ENCODE peak calls at places on chromosomes 12 and 14, in four cellular contexts. One of them, this sample, is unnamed.

GRCh38 chr12:85804663-85805062 is 31.5 kb downstream of the RASSF9 start:
- DNase-seq in A549: no peak
- DNase-seq in endothelial cell of umbilical vein: no peak
- DNase-seq in body of pancreas: no peak
- DNase-seq in this sample: no peak

GRCh38 chr12:47904647-47905312 is at the start of gene VDR:
- DNase-seq in A549: peak; percentile 89
- DNase-seq in body of pancreas: peak; percentile 90
- DNase-seq in endothelial cell of umbilical vein: peak; percentile 61
- DNase-seq in this sample: peak; percentile 82

GRCh38 chr12:92668739-92669138 is 34.0 kb upstream of the PLEKHG7 start:
- DNase-seq in body of pancreas: no peak
- DNase-seq in endothelial cell of umbilical vein: no peak
- DNase-seq in A549: no peak
- DNase-seq in this sample: no peak

GRCh38 chr12:127179199-127179598 is 1087.8 kb upstream of the TMEM132C start:
- DNase-seq in A549: no peak
- DNase-seq in endothelial cell of umbilical vein: no peak
- DNase-seq in body of pancreas: no peak
- DNase-seq in this sample: no peak

GRCh38 chr14:71647086-71647784 is 285.0 kb upstream of the RGS6 start:
- DNase-seq in A549: no peak
- DNase-seq in endothelial cell of umbilical vein: no peak
- DNase-seq in body of pancreas: peak; percentile 37
- DNase-seq in this sample: no peak

GRCh38 chr12:124592481-124593160 is 25.2 kb upstream of the NCOR2 start:
- DNase-seq in endothelial cell of umbilical vein: no peak
- DNase-seq in body of pancreas: peak; percentile 47
- DNase-seq in A549: no peak
- DNase-seq in this sample: no peak

GRCh38 chr12:71338933-71339332 is 100.7 kb upstream of the LGR5 start:
- DNase-seq in endothelial cell of umbilical vein: no peak
- DNase-seq in body of pancreas: no peak
- DNase-seq in A549: no peak
- DNase-seq in this sample: no peak

GRCh38 chr12:15276088-15276698 is 46.1 kb upstream of the PTPRO start:
- DNase-seq in body of pancreas: peak; percentile 29
- DNase-seq in endothelial cell of umbilical vein: peak; percentile 52
- DNase-seq in A549: peak; percentile 46
- DNase-seq in this sample: no peak

GRCh38 chr14:101077511-101078074 is 174.1 kb upstream of the RTL1 start:
- DNase-seq in endothelial cell of umbilical vein: peak; percentile 73
- DNase-seq in A549: no peak
- DNase-seq in body of pancreas: no peak
- DNase-seq in this sample: no peak

GRCh38 chr12:2853626-2854025 is 3.2 kb downstream of the TEX52 start:
- DNase-seq in body of pancreas: peak; percentile 85
- DNase-seq in A549: peak; percentile 92
- DNase-seq in endothelial cell of umbilical vein: peak; percentile 69
- DNase-seq in this sample: peak; percentile 85

GRCh38 chr14:68141531-68142088 is 322.0 kb downstream of the RAD51B start:
- DNase-seq in body of pancreas: no peak
- DNase-seq in endothelial cell of umbilical vein: no peak
- DNase-seq in A549: no peak
- DNase-seq in this sample: no peak

GRCh38 chr12:49827351-49828099 is 688 bp downstream of the NCKAP5L start:
- DNase-seq in endothelial cell of umbilical vein: peak; percentile 59
- DNase-seq in A549: peak; percentile 80
- DNase-seq in body of pancreas: peak; percentile 74
- DNase-seq in this sample: peak; percentile 83

GRCh38 chr12:72511906-72512305 is 239.7 kb downstream of the TRHDE start:
- DNase-seq in A549: no peak
- DNase-seq in body of pancreas: peak; percentile 38
- DNase-seq in endothelial cell of umbilical vein: no peak
- DNase-seq in this sample: no peak

GRCh38 chr14:82689948-82690347 is 1156.3 kb upstream of the SEL1L start:
- DNase-seq in A549: no peak
- DNase-seq in endothelial cell of umbilical vein: no peak
- DNase-seq in body of pancreas: no peak
- DNase-seq in this sample: no peak

GRCh38 chr12:111304642-111305071 is 64.2 kb downstream of the PHETA1 start:
- DNase-seq in body of pancreas: no peak
- DNase-seq in A549: no peak
- DNase-seq in endothelial cell of umbilical vein: peak; percentile 10
- DNase-seq in this sample: no peak

GRCh38 chr12:632102-632696 is 31.0 kb downstream of the NINJ2 start:
- DNase-seq in A549: peak; percentile 89
- DNase-seq in body of pancreas: peak; percentile 32
- DNase-seq in endothelial cell of umbilical vein: peak; percentile 91
- DNase-seq in this sample: no peak

GRCh38 chr12:129657179-129657578 is 246.6 kb downstream of the TMEM132D start:
- DNase-seq in A549: no peak
- DNase-seq in endothelial cell of umbilical vein: no peak
- DNase-seq in body of pancreas: no peak
- DNase-seq in this sample: no peak

GRCh38 chr12:100442403-100442802 is 31.3 kb upstream of the NR1H4 start:
- DNase-seq in body of pancreas: no peak
- DNase-seq in endothelial cell of umbilical vein: no peak
- DNase-seq in A549: no peak
- DNase-seq in this sample: no peak

GRCh38 chr12:13194462-13195110 is 1.9 kb upstream of the EMP1 start:
- DNase-seq in A549: no peak
- DNase-seq in endothelial cell of umbilical vein: no peak
- DNase-seq in body of pancreas: no peak
- DNase-seq in this sample: no peak

GRCh38 chr12:126708492-126708896 is 1558.5 kb upstream of the TMEM132C start:
- DNase-seq in A549: no peak
- DNase-seq in endothelial cell of umbilical vein: no peak
- DNase-seq in body of pancreas: no peak
- DNase-seq in this sample: no peak

GRCh38 chr12:17577405-17577804 is 512.6 kb downstream of the RERGL start:
- DNase-seq in endothelial cell of umbilical vein: no peak
- DNase-seq in A549: no peak
- DNase-seq in body of pancreas: no peak
- DNase-seq in this sample: no peak

GRCh38 chr14:53273671-53274072 is 120.5 kb upstream of the DDHD1 start:
- DNase-seq in A549: no peak
- DNase-seq in body of pancreas: no peak
- DNase-seq in endothelial cell of umbilical vein: no peak
- DNase-seq in this sample: peak; percentile 42

GRCh38 chr14:75249251-75249957 is 29.2 kb upstream of the FOS start:
- DNase-seq in body of pancreas: peak; percentile 58
- DNase-seq in A549: no peak
- DNase-seq in endothelial cell of umbilical vein: no peak
- DNase-seq in this sample: no peak

GRCh38 chr12:64665506-64665905 is 55.2 kb downstream of the RASSF3 start:
- DNase-seq in endothelial cell of umbilical vein: peak; percentile 68
- DNase-seq in A549: no peak
- DNase-seq in body of pancreas: peak; percentile 79
- DNase-seq in this sample: no peak

GRCh38 chr12:76506149-76506548 is 53.4 kb downstream of the OSBPL8 start:
- DNase-seq in A549: no peak
- DNase-seq in endothelial cell of umbilical vein: no peak
- DNase-seq in body of pancreas: no peak
- DNase-seq in this sample: no peak

GRCh38 chr12:122571821-122572220 is 44.8 kb downstream of the KNTC1 start:
- DNase-seq in A549: no peak
- DNase-seq in endothelial cell of umbilical vein: no peak
- DNase-seq in body of pancreas: no peak
- DNase-seq in this sample: no peak
- H3K27ac ChIP-seq in A549: no peak overlapping the region
- H3K27ac ChIP-seq in endothelial cell of umbilical vein: no peak overlapping the region
- H3K27ac ChIP-seq in body of pancreas: no peak overlapping the region
- H3K27ac ChIP-seq in this sample: no peak overlapping the region

GRCh38 chr14:56117765-56118610 is at the start of gene PELI2:
- DNase-seq in endothelial cell of umbilical vein: peak; percentile 64
- DNase-seq in body of pancreas: peak; percentile 89
- DNase-seq in A549: peak; percentile 33
- DNase-seq in this sample: peak; percentile 91
- TF ChIP-seq POLR2A in endothelial cell of umbilical vein: peak; percentile 46
- TF ChIP-seq POLR2A in body of pancreas: peak; percentile 80
- TF ChIP-seq POLR2A in A549: peak; percentile 31
- TF ChIP-seq POLR2A in this sample: peak; percentile 60

GRCh38 chr14:105391541-105391940 is 6.8 kb upstream of the TEX22 start:
- DNase-seq in body of pancreas: no peak
- DNase-seq in endothelial cell of umbilical vein: no peak
- DNase-seq in A549: no peak
- DNase-seq in this sample: no peak

GRCh38 chr14:105388976-105389375 is 9.4 kb upstream of the TEX22 start:
- DNase-seq in body of pancreas: no peak
- DNase-seq in endothelial cell of umbilical vein: no peak
- DNase-seq in A549: no peak
- DNase-seq in this sample: peak; percentile 44

GRCh38 chr14:105390849-105391500 is 7.4 kb upstream of the TEX22 start:
- DNase-seq in A549: no peak
- DNase-seq in endothelial cell of umbilical vein: no peak
- DNase-seq in body of pancreas: no peak
- DNase-seq in this sample: no peak

GRCh38 chr14:105389534-105389933 is 8.8 kb upstream of the TEX22 start:
- DNase-seq in endothelial cell of umbilical vein: no peak
- DNase-seq in body of pancreas: no peak
- DNase-seq in A549: no peak
- DNase-seq in this sample: peak; percentile 28

GRCh38 chr14:105389976-105390848 is 8.1 kb upstream of the TEX22 start:
- DNase-seq in body of pancreas: no peak
- DNase-seq in endothelial cell of umbilical vein: no peak
- DNase-seq in A549: no peak
- DNase-seq in this sample: peak; percentile 34
- H3K27ac ChIP-seq in body of pancreas: no peak overlapping the region
- H3K27ac ChIP-seq in endothelial cell of umbilical vein: no peak overlapping the region
- H3K27ac ChIP-seq in A549: no peak overlapping the region
- H3K27ac ChIP-seq in this sample: no peak overlapping the region

GRCh38 chr12:130872179-130873096 is 572 bp downstream of the RAN start:
- DNase-seq in body of pancreas: peak; percentile 23
- DNase-seq in endothelial cell of umbilical vein: peak; percentile 42
- DNase-seq in A549: peak; percentile 46
- DNase-seq in this sample: peak; percentile 68

GRCh38 chr12:130870442-130871285 is 1.2 kb upstream of the RAN start:
- DNase-seq in endothelial cell of umbilical vein: peak; percentile 40
- DNase-seq in body of pancreas: peak; percentile 81
- DNase-seq in A549: peak; percentile 98
- DNase-seq in this sample: peak; percentile 71

GRCh38 chr12:130873825-130874224 is 2.0 kb downstream of the RAN start:
- DNase-seq in A549: no peak
- DNase-seq in endothelial cell of umbilical vein: no peak
- DNase-seq in body of pancreas: no peak
- DNase-seq in this sample: no peak

GRCh38 chr12:130873106-130873795 is 1.4 kb downstream of the RAN start:
- DNase-seq in body of pancreas: no peak
- DNase-seq in endothelial cell of umbilical vein: no peak
- DNase-seq in A549: no peak
- DNase-seq in this sample: no peak

DNA sequence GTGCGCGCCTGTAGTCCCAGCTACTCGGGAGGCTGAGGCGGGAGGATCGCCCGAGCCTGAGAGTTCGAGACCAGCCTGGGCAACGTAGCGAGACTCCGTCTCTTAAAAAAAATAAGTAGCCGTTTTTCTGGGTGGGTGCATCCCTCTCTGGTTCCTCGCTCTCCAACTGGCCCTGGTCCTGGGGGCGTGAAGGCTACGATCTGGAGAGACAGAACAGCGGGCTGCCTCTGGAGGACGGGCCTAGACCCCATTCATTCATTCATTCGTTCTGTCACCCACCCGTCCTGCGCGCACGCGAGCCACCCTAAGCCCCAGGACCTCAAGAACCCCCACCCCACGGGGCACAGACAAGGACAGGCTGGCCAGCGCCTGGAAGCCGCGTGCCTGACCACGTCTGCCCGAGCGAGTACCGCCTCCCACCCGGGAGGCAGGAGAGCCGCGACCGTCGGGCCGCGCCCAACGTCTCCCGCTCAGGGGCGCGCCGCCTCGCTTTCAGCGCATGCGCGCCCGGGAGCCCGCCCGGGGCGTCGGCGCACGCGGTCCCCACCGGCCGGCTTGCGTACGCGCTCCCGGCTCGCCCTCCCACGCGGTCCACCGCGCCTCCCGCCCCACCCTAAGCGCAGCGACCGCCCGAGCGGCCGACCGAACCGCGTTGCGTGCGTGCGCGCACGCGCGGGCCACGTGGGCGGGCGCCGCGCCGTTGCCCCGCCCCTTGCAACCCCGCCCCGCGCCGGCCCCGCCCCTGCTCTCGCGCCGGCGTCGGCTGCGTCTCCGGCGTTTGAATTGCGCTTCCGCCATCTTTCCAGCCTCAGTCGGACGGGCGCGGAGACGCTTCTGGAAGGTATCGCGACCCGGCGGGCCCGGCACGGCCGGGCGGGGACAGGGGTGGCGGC is at the start of gene RAN:
- DNase-seq in A549: peak; percentile 95
- DNase-seq in body of pancreas: peak; percentile 94
- DNase-seq in endothelial cell of umbilical vein: peak; percentile 89
- DNase-seq in this sample: peak; percentile 96
- TF ChIP-seq POLR2A in A549: peak; percentile 94
- TF ChIP-seq POLR2A in body of pancreas: peak; percentile 68
- TF ChIP-seq POLR2A in endothelial cell of umbilical vein: peak; percentile 89
- TF ChIP-seq POLR2A in this sample: no peak

DNA sequence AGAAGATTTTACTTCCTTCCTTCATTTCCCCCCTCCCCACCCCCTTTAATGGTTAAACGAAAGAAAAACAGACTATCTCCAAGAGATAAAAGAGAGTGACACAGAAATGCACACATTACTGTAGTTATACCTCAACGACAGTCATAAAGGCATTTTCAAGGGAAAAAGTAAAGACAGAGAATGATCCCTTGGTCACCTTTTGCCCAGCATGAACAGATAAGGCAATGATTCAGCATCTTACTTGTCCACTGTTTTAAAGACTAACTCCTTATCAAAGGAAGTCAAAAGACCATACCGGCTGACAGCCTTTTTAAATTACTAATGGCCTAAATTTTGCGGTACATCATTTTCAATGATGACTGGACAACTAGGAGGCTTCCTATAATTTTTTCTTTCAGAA is 326.6 kb downstream of the PAWR start:
- DNase-seq in endothelial cell of umbilical vein: no peak
- DNase-seq in A549: no peak
- DNase-seq in body of pancreas: no peak
- DNase-seq in this sample: no peak
- H3K27ac ChIP-seq in endothelial cell of umbilical vein: no peak overlapping the region
- H3K27ac ChIP-seq in A549: peak overlapping the region; percentile 60
- H3K27ac ChIP-seq in body of pancreas: no peak overlapping the region
- H3K27ac ChIP-seq in this sample: no peak overlapping the region